ENCODE peak calls at places on chromosomes 5 and 9, in four cellular contexts. One of them, this sample, is unnamed.

GRCh38 chr5:114325552-114325951 is 36.3 kb upstream of the KCNN2 start:
- DNase-seq in activated naive CD4-positive, alpha-beta T cell treated with Interleukin-2 at 50 U/mL for 16 hours: no peak
- DNase-seq in HFFc6: peak
- DNase-seq in Caco-2: no peak
- DNase-seq in this sample: no peak

GRCh38 chr5:54837939-54838457 is 147.4 kb downstream of the ESM1 start:
- DNase-seq in activated naive CD4-positive, alpha-beta T cell treated with Interleukin-2 at 50 U/mL for 16 hours: no peak
- DNase-seq in HFFc6: no peak
- DNase-seq in Caco-2: no peak
- DNase-seq in this sample: no peak

GRCh38 chr5:107949688-107950341 is 279.1 kb upstream of the EFNA5 start:
- DNase-seq in activated naive CD4-positive, alpha-beta T cell treated with Interleukin-2 at 50 U/mL for 16 hours: no peak
- DNase-seq in HFFc6: no peak
- DNase-seq in Caco-2: no peak
- DNase-seq in this sample: no peak

GRCh38 chr9:36815566-36816348 is 218.3 kb downstream of the PAX5 start:
- DNase-seq in activated naive CD4-positive, alpha-beta T cell treated with Interleukin-2 at 50 U/mL for 16 hours: no peak
- DNase-seq in HFFc6: no peak
- DNase-seq in Caco-2: no peak
- DNase-seq in this sample: no peak

GRCh38 chr5:124712724-124713305 is 33.6 kb downstream of the ZNF608 start:
- DNase-seq in activated naive CD4-positive, alpha-beta T cell treated with Interleukin-2 at 50 U/mL for 16 hours: no peak
- DNase-seq in HFFc6: no peak
- DNase-seq in Caco-2: no peak
- DNase-seq in this sample: no peak

GRCh38 chr5:23507278-23507685 is at the start of gene PRDM9:
- DNase-seq in activated naive CD4-positive, alpha-beta T cell treated with Interleukin-2 at 50 U/mL for 16 hours: no peak
- DNase-seq in HFFc6: no peak
- DNase-seq in Caco-2: no peak
- DNase-seq in this sample: peak

GRCh38 chr9:29332789-29333188 is 1759.5 kb upstream of the C9orf72 start:
- DNase-seq in activated naive CD4-positive, alpha-beta T cell treated with Interleukin-2 at 50 U/mL for 16 hours: no peak
- DNase-seq in HFFc6: peak
- DNase-seq in Caco-2: no peak
- DNase-seq in this sample: peak

GRCh38 chr5:176573564-176574296 is 24.6 kb downstream of the CDHR2 start:
- DNase-seq in activated naive CD4-positive, alpha-beta T cell treated with Interleukin-2 at 50 U/mL for 16 hours: peak
- DNase-seq in HFFc6: peak
- DNase-seq in Caco-2: peak
- DNase-seq in this sample: peak

GRCh38 chr9:109499631-109500120 is 1.6 kb upstream of the PTPN3 start:
- DNase-seq in activated naive CD4-positive, alpha-beta T cell treated with Interleukin-2 at 50 U/mL for 16 hours: no peak
- DNase-seq in HFFc6: no peak
- DNase-seq in Caco-2: peak
- DNase-seq in this sample: peak

GRCh38 chr5:143491644-143492043 is 88.2 kb upstream of the NR3C1 start:
- DNase-seq in activated naive CD4-positive, alpha-beta T cell treated with Interleukin-2 at 50 U/mL for 16 hours: no peak
- DNase-seq in HFFc6: no peak
- DNase-seq in Caco-2: no peak
- DNase-seq in this sample: no peak

GRCh38 chr5:162801235-162801634 is 636.2 kb upstream of the CCNG1 start:
- DNase-seq in activated naive CD4-positive, alpha-beta T cell treated with Interleukin-2 at 50 U/mL for 16 hours: no peak
- DNase-seq in HFFc6: no peak
- DNase-seq in Caco-2: no peak
- DNase-seq in this sample: no peak

GRCh38 chr5:150428106-150428876 is 15.6 kb upstream of the CD74 start:
- DNase-seq in activated naive CD4-positive, alpha-beta T cell treated with Interleukin-2 at 50 U/mL for 16 hours: no peak
- DNase-seq in HFFc6: no peak
- DNase-seq in Caco-2: peak
- DNase-seq in this sample: peak

GRCh38 chr9:89880161-89880560 is 275.3 kb downstream of the GADD45G start:
- DNase-seq in activated naive CD4-positive, alpha-beta T cell treated with Interleukin-2 at 50 U/mL for 16 hours: no peak
- DNase-seq in HFFc6: no peak
- DNase-seq in Caco-2: no peak
- DNase-seq in this sample: no peak

GRCh38 chr9:17528859-17529258 is 50.0 kb upstream of the SH3GL2 start:
- DNase-seq in activated naive CD4-positive, alpha-beta T cell treated with Interleukin-2 at 50 U/mL for 16 hours: no peak
- DNase-seq in HFFc6: no peak
- DNase-seq in Caco-2: no peak
- DNase-seq in this sample: peak

GRCh38 chr5:160441352-160441781 is 19.7 kb downstream of the PTTG1 start:
- DNase-seq in activated naive CD4-positive, alpha-beta T cell treated with Interleukin-2 at 50 U/mL for 16 hours: no peak
- DNase-seq in HFFc6: no peak
- DNase-seq in Caco-2: no peak
- DNase-seq in this sample: no peak

GRCh38 chr5:27158775-27159174 is 120.4 kb upstream of the CDH9 start:
- DNase-seq in activated naive CD4-positive, alpha-beta T cell treated with Interleukin-2 at 50 U/mL for 16 hours: no peak
- DNase-seq in HFFc6: peak
- DNase-seq in Caco-2: no peak
- DNase-seq in this sample: no peak

GRCh38 chr9:87678650-87679355 is 47.1 kb upstream of the CTSL start:
- DNase-seq in activated naive CD4-positive, alpha-beta T cell treated with Interleukin-2 at 50 U/mL for 16 hours: peak
- DNase-seq in HFFc6: peak
- DNase-seq in Caco-2: peak
- DNase-seq in this sample: peak

GRCh38 chr9:4714266-4715016 is 26.6 kb downstream of the AK3 start:
- DNase-seq in activated naive CD4-positive, alpha-beta T cell treated with Interleukin-2 at 50 U/mL for 16 hours: no peak
- DNase-seq in HFFc6: no peak
- DNase-seq in Caco-2: no peak
- DNase-seq in this sample: no peak

GRCh38 chr9:99590879-99591278 is 230.8 kb upstream of the NR4A3 start:
- DNase-seq in activated naive CD4-positive, alpha-beta T cell treated with Interleukin-2 at 50 U/mL for 16 hours: no peak
- DNase-seq in HFFc6: no peak
- DNase-seq in Caco-2: no peak
- DNase-seq in this sample: no peak

GRCh38 chr5:74433255-74434123 is 207.0 kb downstream of the ENC1 start:
- DNase-seq in activated naive CD4-positive, alpha-beta T cell treated with Interleukin-2 at 50 U/mL for 16 hours: no peak
- DNase-seq in HFFc6: no peak
- DNase-seq in Caco-2: no peak
- DNase-seq in this sample: peak

GRCh38 chr5:42799668-42800114 is 12.0 kb downstream of the SELENOP start:
- DNase-seq in activated naive CD4-positive, alpha-beta T cell treated with Interleukin-2 at 50 U/mL for 16 hours: no peak
- DNase-seq in HFFc6: no peak
- DNase-seq in Caco-2: no peak
- DNase-seq in this sample: no peak

GRCh38 chr5:142726188-142726731 is 40.4 kb upstream of the FGF1 start:
- DNase-seq in activated naive CD4-positive, alpha-beta T cell treated with Interleukin-2 at 50 U/mL for 16 hours: no peak
- DNase-seq in HFFc6: peak
- DNase-seq in Caco-2: no peak
- DNase-seq in this sample: no peak

GRCh38 chr9:16003785-16004184 is 450.9 kb downstream of the CCDC171 start:
- DNase-seq in activated naive CD4-positive, alpha-beta T cell treated with Interleukin-2 at 50 U/mL for 16 hours: no peak
- DNase-seq in HFFc6: no peak
- DNase-seq in Caco-2: no peak
- DNase-seq in this sample: no peak

This sample was measured in kidney glomerular epithelial cell.